ENCODE peak calls at places on chromosomes 13 and 19, in five cellular contexts. X is fibroblast of mammary gland, O is Caco-2, A is AG04450, R is heart left ventricle. K is an unnamed sample.

GRCh38 chr13:111474136-111475002 is 153.9 kb downstream of the TEX29 start:
- DNase-seq in X (peak; percentile 48), A (peak; percentile 2), O (no peak), R (no peak), K (peak; percentile 99)

GRCh38 chr13:45873491-45874360 is 22.2 kb upstream of the SIAH3 start:
- DNase-seq in O (no peak), X (peak; percentile 15), A (no peak), R (no peak), K (no peak)

GRCh38 chr13:84896128-84896527 is 903.1 kb downstream of the SLITRK6 start:
- DNase-seq in O (no peak), X (peak; percentile 65), R (no peak), A (peak; percentile 43), K (peak; percentile 68)

GRCh38 chr19:45785781-45786532 is 3.7 kb upstream of the DMPK start:
- DNase-seq in R (no peak), X (no peak), O (no peak), A (no peak), K (peak; percentile 62)

GRCh38 chr19:35066691-35067563 is 25.4 kb downstream of the HPN start:
- DNase-seq in R (peak; percentile 75), X (peak; percentile 79), A (peak; percentile 55), O (peak; percentile 85), K (peak; percentile 97)

GRCh38 chr13:32022292-32022691 is 9.3 kb upstream of the FRY start:
- DNase-seq in X (peak; percentile 6), O (no peak), A (no peak), R (peak; percentile 59), K (no peak)

GRCh38 chr13:33281951-33282595 is 3.5 kb downstream of the STARD13 start:
- DNase-seq in O (no peak), X (peak; percentile 91), R (no peak), A (no peak), K (no peak)

GRCh38 chr13:99660101-99660500 is 158.8 kb downstream of the TM9SF2 start:
- DNase-seq in O (no peak), X (no peak), R (no peak), A (no peak), K (no peak)

GRCh38 chr13:50222569-50223332 is 207.5 kb downstream of the KCNRG start:
- DNase-seq in X (peak; percentile 95), O (no peak), R (peak; percentile 30), A (no peak), K (peak; percentile 36)

GRCh38 chr13:99335087-99335486 is 27.9 kb upstream of the GPR183 start:
- DNase-seq in A (no peak), R (no peak), X (no peak), O (no peak), K (no peak)

GRCh38 chr13:19862511-19863313 is 737 bp downstream of the ZMYM5 start:
- DNase-seq in X (peak; percentile 31), O (no peak), R (peak; percentile 38), A (no peak), K (peak; percentile 92)

GRCh38 chr13:33355470-33355869 is 69.9 kb upstream of the STARD13 start:
- DNase-seq in X (peak; percentile 86), O (no peak), R (no peak), A (no peak), K (no peak)

GRCh38 chr13:40116008-40116407 is 460.5 kb downstream of the COG6 start:
- DNase-seq in O (peak; percentile 64), A (no peak), X (peak; percentile 96), R (peak; percentile 38), K (peak; percentile 63)

GRCh38 chr19:518292-519231 is 11.3 kb downstream of the TPGS1 start:
- DNase-seq in O (peak; percentile 84), A (no peak), X (no peak), R (no peak), K (no peak)

GRCh38 chr19:35278578-35279284 is 3.6 kb upstream of the HAMP start:
- DNase-seq in R (no peak), A (no peak), X (no peak), O (no peak), K (peak; percentile 81)

DNA sequence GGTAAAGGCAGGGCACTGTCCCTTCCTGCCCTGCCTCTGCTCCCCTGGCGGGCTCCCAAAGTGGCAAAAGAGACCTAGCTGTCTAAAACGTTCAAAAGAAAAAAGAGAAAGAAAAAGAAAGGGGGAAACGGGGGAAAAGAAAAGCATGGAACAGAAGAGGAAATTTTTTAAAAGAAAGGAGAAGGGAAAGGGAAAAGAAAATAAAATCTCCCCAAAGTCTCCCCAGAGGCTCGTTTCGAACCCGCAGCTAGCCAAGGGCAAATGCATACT is 37.0 kb upstream of the FLT1 start:
- DNase-seq in R (no peak), O (no peak), A (no peak), X (no peak), K (no peak)
- H3K4me3 ChIP-seq in R (peak overlapping the region; percentile 64), O (no peak overlapping the region), A (peak overlapping the region; percentile 58), X (peak overlapping the region; percentile 37), K (peak overlapping the region; percentile 69)

DNA sequence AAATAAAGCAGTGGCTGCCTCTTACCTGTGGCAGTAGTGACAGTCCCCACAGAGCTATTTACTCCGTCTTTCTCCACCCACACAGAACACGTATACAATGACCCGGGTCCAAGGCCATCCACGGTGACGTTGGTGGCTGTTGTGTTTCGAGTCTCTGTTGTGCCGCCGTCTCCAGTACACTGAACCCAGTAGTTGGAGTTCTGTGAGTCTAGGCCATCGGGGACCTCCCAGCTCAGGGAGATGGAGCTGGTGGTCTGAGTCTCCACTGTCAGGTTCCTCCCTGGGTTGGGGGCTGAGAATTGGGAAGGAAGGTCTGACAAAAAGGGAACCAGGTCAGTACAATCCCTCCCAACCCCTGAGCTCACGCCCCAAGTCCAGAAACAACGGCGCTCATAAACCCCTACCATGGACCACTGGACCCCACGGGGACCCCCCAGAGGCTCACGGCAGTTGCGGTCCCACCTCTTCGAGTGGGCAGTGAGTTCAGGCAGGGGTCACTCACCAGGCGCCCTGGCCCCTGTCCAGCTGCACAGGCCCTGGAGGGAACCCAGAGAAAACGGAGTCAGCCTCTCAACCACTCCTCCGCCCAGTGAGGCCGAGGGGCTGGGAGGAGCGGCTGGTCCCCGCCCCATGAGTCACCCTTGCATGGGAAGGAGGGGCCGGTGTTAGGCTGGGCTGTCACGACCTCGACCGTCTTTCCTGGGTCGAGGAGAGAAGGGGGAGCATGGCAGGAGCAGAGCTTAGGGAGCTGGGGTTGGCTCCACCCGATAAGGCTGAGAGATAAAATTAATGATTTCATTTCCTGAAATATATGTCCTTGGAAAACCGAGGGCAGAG is 2.4 kb downstream of the PTPRH start:
- DNase-seq in X (peak; percentile 94), A (peak; percentile 59), O (peak; percentile 91), R (peak; percentile 86), K (peak; percentile 99)
- H3K4me3 ChIP-seq in X (peak overlapping the region; percentile 21), A (peak overlapping the region; percentile 23), O (peak overlapping the region; percentile 8), R (peak overlapping the region; percentile 42), K (peak overlapping the region; percentile 46)

DNA sequence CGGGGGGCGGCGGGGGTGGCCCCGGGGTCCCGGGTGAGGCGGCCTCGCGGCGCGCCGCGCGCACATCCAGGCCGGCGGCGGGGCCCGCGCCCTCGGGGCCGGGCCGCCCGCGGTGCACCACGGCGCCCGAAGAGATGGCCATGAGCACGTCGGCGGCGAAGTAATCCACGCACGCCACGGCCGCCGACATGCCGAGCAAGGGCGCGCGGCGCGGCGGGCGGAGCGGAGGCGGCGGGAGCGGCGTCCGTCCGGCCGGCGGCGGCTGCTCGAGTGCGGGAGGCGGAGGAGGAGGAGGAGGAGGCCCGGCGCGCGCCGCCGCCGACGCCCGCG is at the start of gene KLF16:
- DNase-seq in A (no peak), R (no peak), O (no peak), X (no peak), K (no peak)
- H3K4me3 ChIP-seq in A (peak within 1 kb of the TSS; percentile 81), R (peak within 1 kb of the TSS; percentile 99), O (peak within 1 kb of the TSS; percentile 89), X (peak within 1 kb of the TSS; percentile 83), K (peak within 1 kb of the TSS; percentile 89)

DNA sequence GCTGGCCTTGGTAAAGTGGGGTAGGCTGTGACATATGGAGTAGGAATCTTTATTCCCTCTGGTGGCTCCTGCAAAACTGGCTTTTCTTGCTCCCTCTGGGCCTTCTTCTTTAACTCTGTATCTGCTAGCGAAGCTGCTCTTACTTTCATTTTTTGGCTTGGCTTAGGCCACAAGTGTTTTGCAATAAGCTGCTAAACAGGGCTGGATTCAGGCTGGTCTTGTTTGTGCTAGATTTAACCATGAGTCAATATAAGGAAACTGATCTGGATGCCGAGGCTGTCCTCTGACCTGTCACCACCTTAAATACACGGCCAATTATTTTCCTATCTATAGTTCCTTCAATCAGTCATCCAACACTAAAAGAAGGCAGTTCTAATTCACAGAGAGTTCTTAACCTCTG is 42.4 kb downstream of the ZNF493 start:
- DNase-seq in X (no peak), A (no peak), R (no peak), O (no peak), K (peak; percentile 39)
- H3K4me3 ChIP-seq in X (no peak overlapping the region), A (no peak overlapping the region), R (peak overlapping the region; percentile 21), O (no peak overlapping the region), K (peak overlapping the region; percentile 26)

GRCh38 chr19:54473983-54474382 is 887 bp upstream of the CDC42EP5 start:
- DNase-seq in R (no peak), X (no peak), O (no peak), A (no peak), K (peak; percentile 38)

GRCh38 chr19:54470276-54470887 is 2.7 kb downstream of the CDC42EP5 start:
- DNase-seq in X (no peak), A (no peak), O (no peak), R (no peak), K (peak; percentile 26)

GRCh38 chr19:54469496-54469934 is 3.6 kb downstream of the CDC42EP5 start:
- DNase-seq in O (no peak), X (no peak), R (peak; percentile 71), A (no peak), K (peak; percentile 73)

GRCh38 chr19:54473071-54473941 is at the start of gene CDC42EP5:
- DNase-seq in R (peak; percentile 87), X (peak; percentile 78), O (peak; percentile 72), A (peak; percentile 71), K (peak; percentile 98)

DNA sequence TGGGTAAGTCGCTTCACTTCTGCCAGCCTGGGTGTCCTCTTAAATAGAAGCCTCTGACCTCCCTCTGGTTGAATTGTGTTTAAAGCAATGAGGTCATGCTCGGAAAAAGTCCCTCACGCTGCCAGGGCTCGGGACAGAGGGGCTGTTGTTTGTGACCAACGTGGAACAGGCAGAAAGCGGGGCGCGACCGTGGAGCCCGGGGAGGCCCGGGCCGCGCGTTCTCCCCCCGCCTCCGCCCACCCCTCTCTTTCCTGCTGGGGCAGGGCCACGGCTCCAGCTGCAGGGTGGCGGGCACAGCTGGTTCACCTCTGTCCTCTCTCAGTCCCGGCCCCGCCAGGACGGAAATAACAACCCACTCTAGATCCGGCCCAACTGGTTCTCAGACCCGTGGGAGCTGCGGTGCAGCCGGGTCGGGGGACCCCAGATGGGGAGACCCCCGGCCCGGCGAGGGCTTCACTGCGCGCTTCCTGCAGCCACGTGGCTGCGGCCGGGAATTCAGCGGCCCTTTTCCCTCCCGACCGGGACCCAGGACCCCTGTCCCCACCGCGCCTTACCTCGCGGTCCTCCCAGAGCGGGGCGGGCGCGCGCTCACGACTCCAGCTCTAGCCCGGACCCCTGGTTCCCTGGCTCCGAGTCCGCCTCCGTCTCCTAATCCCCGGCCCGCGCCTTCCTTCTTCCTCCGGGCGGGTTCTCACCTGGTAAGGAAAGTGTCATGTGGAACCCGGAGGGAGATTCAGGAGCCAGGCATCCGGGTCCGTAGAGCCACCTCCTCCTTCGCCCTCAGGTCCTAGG is 1.9 kb downstream of the CDC42EP5 start:
- DNase-seq in R (peak; percentile 56), X (no peak), A (no peak), O (no peak), K (peak; percentile 81)
- H3K4me3 ChIP-seq in R (peak overlapping the region; percentile 72), X (peak overlapping the region; percentile 34), A (peak overlapping the region; percentile 58), O (peak overlapping the region; percentile 45), K (peak overlapping the region; percentile 65)

GRCh38 chr13:22211876-22212275 is 541.0 kb downstream of the FGF9 start:
- DNase-seq in A (no peak), X (no peak), R (no peak), O (no peak), K (no peak)

GRCh38 chr13:22212576-22212975 is 541.7 kb downstream of the FGF9 start:
- DNase-seq in O (no peak), X (no peak), A (no peak), R (no peak), K (no peak)

GRCh38 chr13:22214184-22214583 is 543.3 kb downstream of the FGF9 start:
- DNase-seq in A (no peak), O (no peak), X (no peak), R (no peak), K (no peak)

GRCh38 chr13:22210134-22210930 is 539.5 kb downstream of the FGF9 start:
- DNase-seq in X (no peak), O (no peak), R (no peak), A (no peak), K (no peak)
- H3K4me3 ChIP-seq in X (no peak overlapping the region), O (no peak overlapping the region), R (no peak overlapping the region), A (no peak overlapping the region), K (no peak overlapping the region)